ENCODE peak calls at places on chromosomes 5 and 9, in eight cellular contexts. K, W, B, J, O, I, E and C are unnamed samples.

GRCh38 chr5:78929833-78930232 is 55.3 kb downstream of the ARSB start:
- DNase-seq in K (no peak), W (no peak), B (no peak), J (no peak), O (no peak), I (no peak), E (no peak), C (no peak)

GRCh38 chr5:105903069-105903468 is 1767.7 kb downstream of the EFNA5 start:
- DNase-seq in K (no peak), W (no peak), B (no peak), J (no peak), O (no peak), I (no peak), E (peak), C (peak)

GRCh38 chr5:159017787-159018186 is 81.9 kb downstream of the EBF1 start:
- DNase-seq in K (no peak), W (no peak), B (no peak), J (peak), O (no peak), I (no peak), E (peak), C (no peak)

GRCh38 chr5:154970759-154971158 is 29.9 kb downstream of the MRPL22 start:
- DNase-seq in K (no peak), W (no peak), B (no peak), J (no peak), O (no peak), I (no peak), E (peak), C (no peak)

GRCh38 chr5:138653502-138653901 is 78.3 kb upstream of the HSPA9 start:
- DNase-seq in K (no peak), W (peak), B (no peak), J (no peak), O (no peak), I (no peak), E (no peak), C (no peak)

GRCh38 chr9:131473891-131474290 is 28.8 kb upstream of the POMT1 start:
- DNase-seq in K (no peak), W (no peak), B (no peak), J (no peak), O (no peak), I (no peak), E (no peak), C (no peak)

GRCh38 chr9:126851286-126851880 is 9.1 kb upstream of the ZBTB34 start:
- DNase-seq in K (no peak), W (no peak), B (no peak), J (no peak), O (no peak), I (no peak), E (no peak), C (no peak)

GRCh38 chr5:179404321-179405053 is 59.2 kb upstream of the ADAMTS2 start:
- DNase-seq in K (peak), W (no peak), B (no peak), J (peak), O (no peak), I (no peak), E (no peak), C (no peak)

GRCh38 chr5:78295035-78295961 is 800 bp upstream of the AP3B1 start:
- DNase-seq in K (no peak), W (no peak), B (peak), J (peak), O (peak), I (peak), E (peak), C (no peak)

GRCh38 chr9:109904666-109905065 is 124.7 kb downstream of the PALM2AKAP2 start:
- DNase-seq in K (no peak), W (no peak), B (no peak), J (no peak), O (no peak), I (no peak), E (no peak), C (no peak)

GRCh38 chr9:93154293-93154903 is 20.3 kb upstream of the NINJ1 start:
- DNase-seq in K (no peak), W (no peak), B (peak), J (peak), O (peak), I (peak), E (no peak), C (no peak)

GRCh38 chr5:140345919-140346347 is 470 bp downstream of the HBEGF start:
- DNase-seq in K (no peak), W (peak), B (peak), J (peak), O (no peak), I (no peak), E (peak), C (no peak)